ENCODE peak calls at places on chromosomes 11 and 22, in seven cellular contexts. Y, M, T, C, H, D and N are unnamed samples.

GRCh38 chr22:50585238-50585637 is 2.6 kb upstream of the CHKB start:
- DNase-seq in Y (no peak), H (no peak), D (no peak), T (no peak), C (no peak), M (no peak), N (no peak)

GRCh38 chr11:8099291-8099899 is 18.4 kb downstream of the TUB start:
- DNase-seq in H (peak), T (peak), Y (peak), C (peak), M (no peak), D (peak), N (peak)

GRCh38 chr11:80719292-80719646 is 1278.4 kb upstream of the TENM4 start:
- DNase-seq in T (no peak), D (no peak), H (no peak), C (no peak), M (no peak), Y (no peak), N (no peak)

GRCh38 chr22:46031965-46032851 is 55.2 kb upstream of the WNT7B start:
- DNase-seq in D (no peak), C (no peak), M (peak), T (no peak), H (no peak), Y (no peak), N (no peak)

GRCh38 chr11:116301141-116301540 is 471.6 kb downstream of the BUD13 start:
- DNase-seq in T (no peak), Y (no peak), M (no peak), H (no peak), C (no peak), D (no peak), N (no peak)

GRCh38 chr22:32842486-32842885 is 41.0 kb downstream of the TIMP3 start:
- DNase-seq in M (no peak), Y (no peak), H (no peak), C (no peak), D (no peak), T (no peak), N (no peak)

GRCh38 chr22:20159088-20159487 is 8.2 kb upstream of the CCDC188 start:
- DNase-seq in H (no peak), C (peak), T (no peak), D (no peak), M (no peak), Y (no peak), N (no peak)

GRCh38 chr11:118914178-118914918 is 11.4 kb downstream of the BCL9L start:
- DNase-seq in T (peak), M (no peak), D (no peak), Y (peak), C (no peak), H (peak), N (no peak)

GRCh38 chr22:49638001-49638400 is 189.7 kb downstream of the BRD1 start:
- DNase-seq in D (no peak), M (no peak), H (no peak), C (no peak), Y (no peak), T (no peak), N (no peak)

GRCh38 chr22:27100789-27101188 is 443.4 kb downstream of the MIAT start:
- DNase-seq in Y (no peak), H (no peak), M (no peak), T (no peak), D (no peak), C (peak), N (no peak)

GRCh38 chr11:118924591-118925585 is 838 bp downstream of the BCL9L start:
- DNase-seq in M (peak), Y (no peak), T (peak), C (peak), H (peak), D (peak), N (no peak)

GRCh38 chr22:18032455-18033101 is 8.2 kb upstream of the MICAL3 start:
- DNase-seq in M (no peak), T (peak), C (no peak), H (no peak), D (no peak), Y (no peak), N (no peak)

GRCh38 chr11:698493-699115 is 3.0 kb downstream of the TMEM80 start:
- DNase-seq in T (no peak), H (no peak), C (no peak), D (no peak), Y (no peak), M (no peak), N (no peak)

GRCh38 chr11:64770120-64770519 is 8.2 kb downstream of the SF1 start:
- DNase-seq in Y (no peak), D (no peak), H (no peak), M (no peak), C (no peak), T (no peak), N (no peak)

GRCh38 chr11:78195917-78196545 is 7.3 kb downstream of the USP35 start:
- DNase-seq in H (no peak), M (no peak), C (no peak), Y (no peak), T (no peak), D (no peak), N (no peak)

GRCh38 chr11:109123811-109124787 is 297.9 kb upstream of the C11orf87 start:
- DNase-seq in Y (no peak), M (no peak), H (no peak), D (no peak), T (no peak), C (peak), N (no peak)

GRCh38 chr22:26821854-26822253 is 164.5 kb downstream of the MIAT start:
- DNase-seq in T (no peak), M (no peak), H (no peak), Y (no peak), C (no peak), D (no peak), N (no peak)

GRCh38 chr11:125245299-125245698 is 80.7 kb downstream of the PKNOX2 start:
- DNase-seq in Y (no peak), C (no peak), D (no peak), T (no peak), H (no peak), M (no peak), N (no peak)
- TF ChIP-seq CTCF in Y (no peak), C (no peak), D (no peak), T (no peak), H (no peak), M (no peak), N (no peak)

GRCh38 chr11:17720796-17721171 is 1.4 kb downstream of the MYOD1 start:
- DNase-seq in T (no peak), H (no peak), M (no peak), C (peak), Y (no peak), D (no peak), N (no peak)
- H3K4me3 ChIP-seq in T (peak), H (no peak), M (no peak), C (no peak), Y (no peak), D (no peak), N (no peak)

GRCh38 chr11:59182457-59183151 is 10.7 kb downstream of the DTX4 start:
- DNase-seq in Y (peak), H (no peak), M (no peak), D (peak), C (no peak), T (peak), N (no peak)
- TF ChIP-seq CTCF in Y (peak), H (peak), M (peak), D (peak), C (peak), T (no peak), N (peak)

GRCh38 chr11:72639475-72640375 is 34.5 kb downstream of the PDE2A start:
- DNase-seq in H (no peak), M (no peak), D (no peak), C (no peak), Y (no peak), T (no peak), N (no peak)
- H3K4me3 ChIP-seq in H (no peak), M (no peak), D (peak), C (no peak), Y (no peak), T (no peak), N (no peak)

GRCh38 chr11:46407635-46408034 is 16.1 kb upstream of the CHRM4 start:
- DNase-seq in D (no peak), Y (no peak), T (no peak), C (no peak), H (no peak), M (no peak), N (no peak)

GRCh38 chr11:46414466-46414796 is 22.9 kb upstream of the CHRM4 start:
- DNase-seq in M (no peak), Y (no peak), C (no peak), D (no peak), H (no peak), T (no peak), N (no peak)

GRCh38 chr11:46408407-46408986 is 16.9 kb upstream of the CHRM4 start:
- DNase-seq in T (no peak), C (no peak), D (no peak), H (no peak), Y (no peak), M (no peak), N (no peak)

GRCh38 chr11:46413755-46414465 is 22.3 kb upstream of the CHRM4 start:
- DNase-seq in T (peak), Y (peak), D (no peak), H (no peak), C (no peak), M (no peak), N (no peak)

GRCh38 chr11:46410021-46410420 is 18.4 kb upstream of the CHRM4 start:
- DNase-seq in T (peak), Y (no peak), M (no peak), D (no peak), C (no peak), H (no peak), N (peak)
- TF ChIP-seq CTCF in T (peak), Y (peak), M (no peak), D (no peak), C (peak), H (no peak), N (peak)

GRCh38 chr11:87141322-87141721 is 103.6 kb downstream of the TMEM135 start:
- DNase-seq in C (no peak), H (no peak), M (no peak), T (no peak), Y (no peak), D (no peak), N (no peak)

GRCh38 chr11:87139475-87139874 is 101.7 kb downstream of the TMEM135 start:
- DNase-seq in T (no peak), H (no peak), Y (no peak), D (no peak), M (no peak), C (no peak), N (no peak)

GRCh38 chr11:87134524-87135106 is 96.9 kb downstream of the TMEM135 start:
- DNase-seq in D (no peak), C (no peak), M (no peak), Y (peak), T (no peak), H (no peak), N (no peak)

GRCh38 chr11:87141980-87142514 is 104.3 kb downstream of the TMEM135 start:
- DNase-seq in D (no peak), M (no peak), H (no peak), C (no peak), T (no peak), Y (no peak), N (no peak)

DNA sequence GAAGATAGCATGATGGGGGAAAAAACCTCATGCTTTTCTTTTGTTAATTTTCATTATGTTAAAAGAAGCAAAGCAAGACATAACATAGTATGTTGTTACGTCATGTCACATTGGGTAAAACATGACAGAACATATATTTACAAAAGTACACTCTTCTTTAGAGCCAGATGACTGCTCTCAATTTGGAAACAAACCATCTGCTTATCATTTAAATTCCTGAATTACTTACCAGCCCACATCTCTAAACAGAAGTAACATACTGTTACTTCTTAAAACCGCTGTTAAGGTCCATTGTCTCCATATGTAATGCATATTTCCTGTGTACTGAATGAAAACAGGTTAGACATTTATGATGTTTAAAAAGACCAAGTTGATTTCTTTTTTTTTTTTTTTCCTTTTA is 100.0 kb downstream of the TMEM135 start:
- DNase-seq in C (no peak), H (no peak), Y (no peak), D (no peak), T (no peak), M (no peak), N (no peak)
- H3K4me3 ChIP-seq in C (no peak), H (no peak), Y (no peak), D (no peak), T (no peak), M (no peak), N (no peak)

GRCh38 chr11:29006668-29007067 is 898.5 kb downstream of the METTL15 start:
- DNase-seq in T (no peak), H (no peak), D (no peak), Y (no peak), M (no peak), C (no peak), N (no peak)

GRCh38 chr11:29002816-29003215 is 894.6 kb downstream of the METTL15 start:
- DNase-seq in M (no peak), C (no peak), H (no peak), T (no peak), D (no peak), Y (no peak), N (no peak)

GRCh38 chr11:29009426-29009825 is 901.2 kb downstream of the METTL15 start:
- DNase-seq in Y (no peak), M (no peak), T (no peak), H (no peak), C (no peak), D (no peak), N (no peak)

GRCh38 chr11:29008481-29008880 is 900.3 kb downstream of the METTL15 start:
- DNase-seq in M (no peak), C (no peak), T (no peak), H (no peak), Y (no peak), D (no peak), N (no peak)

GRCh38 chr11:29005401-29005980 is 897.3 kb downstream of the METTL15 start:
- DNase-seq in Y (peak), D (no peak), T (peak), C (no peak), H (no peak), M (no peak), N (no peak)
- TF ChIP-seq CTCF in Y (no peak), D (no peak), T (no peak), C (no peak), H (no peak), M (no peak), N (peak)

DNA sequence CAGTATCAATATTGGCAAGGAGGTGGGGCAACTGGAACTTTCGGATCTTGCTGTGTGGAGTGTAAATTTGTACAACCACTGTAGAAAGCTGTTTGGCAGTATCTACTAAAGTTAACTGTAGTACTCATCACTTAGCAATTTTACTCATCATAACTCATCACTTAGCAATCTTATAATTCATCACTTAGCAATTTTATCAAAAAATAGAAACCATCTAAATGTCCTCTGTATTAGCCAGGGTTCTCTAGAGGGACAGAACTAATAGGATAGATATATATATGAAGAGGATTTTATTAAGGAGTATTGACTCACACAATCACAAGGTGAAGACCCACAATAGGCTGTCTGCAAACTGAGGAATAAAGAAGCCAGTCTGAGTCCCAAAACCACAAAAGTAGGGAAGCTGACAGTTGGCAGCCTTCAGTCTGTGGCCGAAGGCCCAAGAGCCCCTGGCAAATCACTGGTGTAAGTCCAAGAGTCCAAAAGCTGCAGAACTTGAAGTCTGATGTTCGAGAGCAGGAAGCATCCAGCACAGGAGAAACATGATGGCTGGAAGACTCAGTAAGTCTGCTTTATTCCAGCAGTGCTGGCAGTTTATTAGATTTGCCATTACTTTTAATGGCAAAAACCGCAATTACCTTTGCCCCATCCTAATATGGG is 92.9 kb upstream of the USP47 start:
- DNase-seq in M (no peak), T (no peak), H (no peak), D (no peak), Y (no peak), C (no peak), N (no peak)
- H3K4me3 ChIP-seq in M (no peak), T (no peak), H (no peak), D (no peak), Y (no peak), C (no peak), N (no peak)